ENCODE peak calls at places on chromosomes 3 and 15, in four cellular contexts. C is T-cell; S is activated naive CD4-positive, alpha-beta T cell; J is CD8-positive, alpha-beta memory T cell. W is an unnamed sample.

GRCh38 chr3:24004171-24004938 is 59.3 kb downstream of the NR1D2 start:
- DNase-seq in C (no peak), S (no peak), J (no peak), W (no peak)

GRCh38 chr15:47717036-47717611 is at the start of gene SEMA6D:
- DNase-seq in J (no peak), S (no peak), C (no peak), W (peak; percentile 63)

GRCh38 chr15:32885711-32886110 is 167.9 kb downstream of the GREM1 start:
- DNase-seq in C (no peak), J (no peak), S (no peak), W (no peak)

GRCh38 chr15:39886418-39886817 is 33.6 kb downstream of the GPR176 start:
- DNase-seq in J (no peak), S (no peak), C (no peak), W (no peak)

GRCh38 chr15:70096215-70096974 is 1.3 kb downstream of the TLE3 start:
- DNase-seq in J (peak; percentile 29), C (peak; percentile 30), S (peak; percentile 35), W (no peak)

GRCh38 chr3:16178628-16178988 is 4.1 kb downstream of the GALNT15 start:
- DNase-seq in J (no peak), C (no peak), S (no peak), W (no peak)

GRCh38 chr3:119235151-119235550 is 5.5 kb downstream of the B4GALT4 start:
- DNase-seq in S (no peak), C (no peak), J (no peak), W (no peak)

GRCh38 chr3:35780800-35781199 is 141.5 kb downstream of the ARPP21 start:
- DNase-seq in S (no peak), C (no peak), J (no peak), W (no peak)

GRCh38 chr3:71512000-71512399 is 71.5 kb downstream of the FOXP1 start:
- DNase-seq in J (no peak), C (peak; percentile 57), S (no peak), W (no peak)

W was measured in NCI-H510A treated with DMSO at 0.1 percent for 48 hours.